ENCODE peak calls at places on chromosomes 4 and X, in four cellular contexts. F, E, J and L are unnamed samples.

GRCh38 chr4:33262809-33263208 is 2542.6 kb downstream of the PCDH7 start:
- DNase-seq in F (no peak), E (no peak), J (no peak), L (peak)

GRCh38 chrX:24145340-24146186 is 4.0 kb upstream of the ZFX start:
- DNase-seq in F (peak), E (peak), J (no peak), L (peak)

GRCh38 chr4:101005659-101006058 is 341.7 kb downstream of the PPP3CA start:
- DNase-seq in F (no peak), E (no peak), J (no peak), L (no peak)

GRCh38 chr4:1509366-1509765 is 103.1 kb upstream of the NKX1-1 start:
- DNase-seq in F (no peak), E (no peak), J (no peak), L (no peak)

GRCh38 chr4:8938623-8939022 is 67.0 kb upstream of the HMX1 start:
- DNase-seq in F (no peak), E (no peak), J (no peak), L (no peak)

GRCh38 chr4:24768006-24768405 is 27.4 kb upstream of the SOD3 start:
- DNase-seq in F (no peak), E (no peak), J (no peak), L (no peak)

GRCh38 chrX:39850630-39851152 is 247.1 kb downstream of the BCOR start:
- DNase-seq in F (peak), E (peak), J (no peak), L (peak)

GRCh38 chr4:7708981-7709380 is 230.7 kb downstream of the AFAP1 start:
- DNase-seq in F (peak), E (no peak), J (no peak), L (no peak)

GRCh38 chr4:1551211-1551610 is 132.9 kb downstream of the FAM53A start:
- DNase-seq in F (no peak), E (no peak), J (no peak), L (no peak)

GRCh38 chrX:63434665-63435064 is 83.5 kb upstream of the SPIN4 start:
- DNase-seq in F (no peak), E (peak), J (peak), L (no peak)

GRCh38 chr4:26022346-26022891 is 108.4 kb downstream of the SMIM20 start:
- DNase-seq in F (peak), E (peak), J (no peak), L (peak)

GRCh38 chr4:169398294-169398693 is 127.5 kb upstream of the SH3RF1 start:
- DNase-seq in F (no peak), E (peak), J (no peak), L (peak)

GRCh38 chr4:166282081-166282770 is 409.2 kb downstream of the TLL1 start:
- DNase-seq in F (no peak), E (no peak), J (no peak), L (peak)

GRCh38 chrX:72041166-72041565 is 90.5 kb downstream of the RTL5 start:
- DNase-seq in F (no peak), E (no peak), J (no peak), L (no peak)

GRCh38 chr4:138857399-138857798 is 158.2 kb upstream of the NOCT start:
- DNase-seq in F (no peak), E (no peak), J (no peak), L (no peak)

GRCh38 chr4:171378323-171378722 is 434.9 kb upstream of the GALNTL6 start:
- DNase-seq in F (peak), E (no peak), J (no peak), L (no peak)

GRCh38 chr4:124757121-124757520 is 44.6 kb upstream of the ANKRD50 start:
- DNase-seq in F (no peak), E (peak), J (no peak), L (peak)

GRCh38 chr4:54929459-54929858 is 195.9 kb downstream of the KDR start:
- DNase-seq in F (no peak), E (peak), J (no peak), L (no peak)

GRCh38 chrX:31266172-31267076 is 194.6 kb upstream of the FTHL17 start:
- DNase-seq in F (no peak), E (no peak), J (peak), L (peak)

GRCh38 chr4:153465922-153466636 is at the start of gene TMEM131L:
- DNase-seq in F (peak), E (peak), J (peak), L (peak)

GRCh38 chr4:111434581-111434980 is 710.7 kb upstream of the FAM241A start:
- DNase-seq in F (no peak), E (peak), J (no peak), L (no peak)

GRCh38 chrX:22060451-22060940 is 28.4 kb downstream of the PHEX start:
- DNase-seq in F (no peak), E (peak), J (no peak), L (no peak)

GRCh38 chr4:1300466-1301455 is 11.1 kb downstream of the MAEA start:
- DNase-seq in F (peak), E (peak), J (no peak), L (peak)

GRCh38 chrX:153551135-153551534 is 33.7 kb downstream of the ATP2B3 start:
- DNase-seq in F (peak), E (peak), J (no peak), L (peak)

GRCh38 chr4:17577660-17578481 is 873 bp downstream of the LAP3 start:
- DNase-seq in F (peak), E (peak), J (peak), L (no peak)

GRCh38 chr4:79917246-79917645 is 155.8 kb downstream of the ANTXR2 start:
- DNase-seq in F (peak), E (peak), J (no peak), L (peak)

GRCh38 chr4:184503869-184504300 is 29.5 kb upstream of the IRF2 start:
- DNase-seq in F (peak), E (peak), J (no peak), L (peak)

GRCh38 chr4:8365951-8366350 is 74.6 kb downstream of the ACOX3 start:
- DNase-seq in F (no peak), E (no peak), J (no peak), L (no peak)

GRCh38 chr4:39565925-39566630 is 38.8 kb upstream of the UGDH start:
- DNase-seq in F (peak), E (peak), J (no peak), L (peak)

GRCh38 chrX:10021461-10022272 is 54.5 kb downstream of the CLDN34 start:
- DNase-seq in F (no peak), E (no peak), J (no peak), L (no peak)

GRCh38 chr4:6221851-6222760 is 21.8 kb upstream of the JAKMIP1 start:
- DNase-seq in F (no peak), E (no peak), J (no peak), L (peak)

GRCh38 chr4:141411936-141412335 is 191.2 kb downstream of the ZNF330 start:
- DNase-seq in F (no peak), E (peak), J (no peak), L (no peak)

GRCh38 chrX:40573763-40574162 is 7.0 kb upstream of the ATP6AP2 start:
- DNase-seq in F (peak), E (peak), J (no peak), L (no peak)

GRCh38 chr4:176539091-176539784 is 219.5 kb downstream of the SPCS3 start:
- DNase-seq in F (no peak), E (no peak), J (no peak), L (no peak)

DNA sequence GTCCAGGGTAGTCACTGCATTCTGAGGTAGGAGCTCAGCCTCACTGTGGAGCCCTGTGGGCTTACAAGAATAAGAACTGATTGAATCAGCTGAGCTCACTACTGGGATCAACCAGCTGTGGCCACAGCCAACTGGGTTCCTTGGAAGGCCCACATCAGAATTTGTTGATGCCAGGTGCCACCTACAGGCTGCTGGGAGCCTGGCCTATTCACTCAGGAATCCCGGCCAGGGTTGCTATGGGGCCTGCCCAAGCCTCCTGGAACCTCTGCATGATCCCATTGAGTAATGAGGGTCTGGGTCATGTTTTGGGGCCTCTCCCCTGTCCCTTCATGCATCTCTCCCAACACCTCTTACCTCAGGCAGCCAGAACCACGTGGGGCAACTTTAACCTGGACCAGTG is 53.9 kb upstream of the KIAA1210 start:
- DNase-seq in F (no peak), E (no peak), J (no peak), L (no peak)
- TF ChIP-seq CTCF in F (peak), E (peak), J (no peak), L (peak)

DNA sequence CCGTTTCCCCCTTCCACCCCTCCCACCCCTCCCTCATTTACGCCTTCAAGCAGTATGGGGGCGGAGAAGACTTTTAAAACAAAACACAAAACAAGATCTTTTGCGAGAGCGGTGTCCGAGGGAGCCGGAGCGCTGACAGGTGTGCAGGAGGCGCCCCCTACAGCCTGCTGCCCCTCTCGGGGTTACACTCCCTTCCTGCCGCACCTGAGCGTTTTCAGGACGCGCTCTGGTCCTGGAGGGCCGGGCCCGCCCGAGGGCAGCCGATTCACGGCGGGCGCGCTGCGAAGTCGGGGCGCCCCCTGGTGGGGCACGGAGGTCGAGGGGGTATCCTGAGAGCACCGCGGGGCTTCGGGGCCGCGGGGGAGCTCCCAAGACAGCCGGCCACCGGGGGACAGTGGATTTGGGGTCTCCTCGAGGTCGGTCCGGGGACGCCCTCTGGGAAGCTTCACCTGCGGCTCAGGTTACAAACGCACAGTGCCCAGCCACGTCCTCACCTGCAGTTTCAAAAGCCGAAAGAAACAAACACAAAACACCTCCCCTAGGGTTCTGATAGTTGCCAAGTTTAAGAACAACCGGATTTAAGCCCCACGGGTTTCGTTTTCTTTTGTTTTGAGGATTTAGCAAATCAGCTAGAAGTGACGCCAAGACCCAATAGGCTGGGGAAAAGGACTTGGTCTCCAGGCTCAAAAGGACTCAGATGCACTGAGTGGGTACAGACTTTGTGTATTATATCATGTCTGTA is 8.0 kb upstream of the NEUROG2 start:
- DNase-seq in F (no peak), E (no peak), J (no peak), L (peak)
- H3K4me3 ChIP-seq in F (peak), E (peak), J (peak), L (peak)

GRCh38 chr4:81257021-81257420 is 42.0 kb upstream of the PRKG2 start:
- DNase-seq in F (peak), E (peak), J (no peak), L (peak)

GRCh38 chr4:81256059-81256635 is 41.1 kb upstream of the PRKG2 start:
- DNase-seq in F (no peak), E (no peak), J (no peak), L (no peak)

GRCh38 chr4:81259151-81259550 is 44.1 kb upstream of the PRKG2 start:
- DNase-seq in F (no peak), E (no peak), J (no peak), L (no peak)

GRCh38 chr4:81257841-81258240 is 42.8 kb upstream of the PRKG2 start:
- DNase-seq in F (no peak), E (no peak), J (no peak), L (no peak)

DNA sequence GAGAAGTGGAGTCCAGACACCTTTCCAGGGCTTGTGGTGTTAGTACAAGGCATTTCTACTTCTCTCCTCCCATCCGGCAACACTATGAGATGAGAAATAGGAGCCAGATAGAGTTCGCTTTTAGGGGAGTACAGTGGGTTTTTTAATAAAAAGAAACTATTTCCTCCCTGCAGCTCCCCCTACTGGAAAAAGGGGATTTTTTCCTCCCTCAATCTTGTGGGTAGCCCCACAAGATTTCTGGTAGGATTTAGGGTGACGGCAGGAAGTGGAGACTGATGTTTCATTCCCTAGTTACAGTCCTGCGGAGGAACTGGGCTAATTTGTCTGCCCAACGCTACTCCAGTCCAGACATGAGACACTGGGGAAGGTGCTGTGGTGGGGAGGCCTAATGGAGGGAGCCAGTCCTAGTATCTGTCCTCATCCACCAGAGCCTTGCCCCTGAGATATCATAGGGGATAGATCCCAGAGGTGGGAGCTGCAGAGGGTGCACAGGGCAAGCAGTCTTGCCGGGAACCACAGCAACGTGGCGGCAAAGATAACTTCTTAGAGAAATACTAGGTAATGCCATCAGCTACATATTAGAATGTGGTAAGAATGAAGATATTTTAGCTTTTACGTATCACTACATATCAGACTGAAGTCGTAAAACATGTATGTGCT is 45.6 kb upstream of the PRKG2 start:
- DNase-seq in F (no peak), E (no peak), J (no peak), L (no peak)
- TF ChIP-seq CTCF in F (peak), E (peak), J (no peak), L (peak)

DNA sequence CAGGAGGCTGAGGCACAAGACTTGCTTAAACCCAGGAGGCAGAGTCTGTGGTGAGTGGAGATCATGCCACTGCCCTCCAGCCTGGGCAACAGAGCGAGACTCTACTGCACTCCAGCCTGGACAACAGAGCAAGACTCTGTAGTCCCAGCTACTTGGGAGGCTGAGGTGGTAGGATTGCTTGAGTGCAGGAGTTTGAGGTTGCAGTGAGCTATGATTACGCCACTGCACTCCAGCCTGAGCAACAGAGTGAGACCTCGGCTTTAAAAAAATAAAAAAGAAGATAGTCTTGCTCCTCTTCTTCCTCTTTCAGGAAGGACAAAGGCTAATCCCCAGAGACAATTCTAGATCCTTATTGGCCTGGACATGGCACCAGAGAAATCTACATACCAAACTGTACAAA is 5.7 kb upstream of the PPEF2 start:
- DNase-seq in F (no peak), E (no peak), J (no peak), L (no peak)
- H3K4me3 ChIP-seq in F (no peak), E (no peak), J (no peak), L (no peak)

DNA sequence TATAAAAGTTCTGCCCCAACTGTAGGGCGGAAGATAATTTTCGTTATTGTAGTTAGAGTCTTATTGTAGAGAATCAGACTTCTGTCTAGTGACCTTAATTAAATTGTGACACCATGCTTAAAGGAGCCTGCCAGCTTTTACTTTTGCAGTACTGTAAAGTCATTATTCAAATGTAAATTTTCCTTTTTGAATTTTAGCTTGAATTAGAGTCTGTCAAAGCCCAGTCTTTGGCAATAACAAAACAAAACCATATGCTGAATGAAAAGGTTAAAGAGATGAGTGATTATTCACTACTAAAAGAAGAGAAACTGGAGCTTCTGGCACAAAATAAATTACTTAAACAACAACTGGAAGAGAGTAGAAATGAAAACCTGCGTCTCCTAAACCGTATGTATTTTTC is 21.8 kb downstream of the OFD1 start:
- DNase-seq in F (no peak), E (no peak), J (no peak), L (no peak)
- TF ChIP-seq CTCF in F (no peak), E (no peak), J (no peak), L (no peak)

GRCh38 chr4:113356452-113356851 is 307.0 kb downstream of the ANK2 start:
- DNase-seq in F (no peak), E (no peak), J (no peak), L (no peak)
- H3K4me3 ChIP-seq in F (no peak), E (no peak), J (no peak), L (no peak)

DNA sequence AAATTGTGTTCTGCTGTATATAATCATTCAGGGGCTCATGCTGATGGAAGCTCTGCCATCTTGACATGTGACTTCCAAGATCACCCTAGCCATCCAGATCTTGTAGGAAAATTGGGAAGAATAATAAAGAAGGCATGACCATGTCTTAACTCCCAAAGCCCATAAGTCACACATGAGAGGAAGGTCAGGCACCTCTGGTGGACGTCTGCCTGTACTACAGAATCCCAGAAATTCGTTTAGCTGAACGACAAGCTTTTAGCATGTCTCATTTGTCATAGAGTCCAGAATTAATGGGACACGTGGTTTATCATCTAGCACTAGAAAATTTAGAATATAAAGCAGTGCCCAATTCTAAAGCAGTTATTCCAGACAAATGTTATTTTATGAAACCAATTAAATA is 212.7 kb downstream of the CENPC start:
- DNase-seq in F (peak), E (peak), J (no peak), L (no peak)
- TF ChIP-seq CTCF in F (peak), E (peak), J (no peak), L (peak)